ENCODE peak calls at places on chromosomes 5 and 9, in seven cellular contexts. Y is MM.1S, M is cardiac muscle cell, O is PC-3, R is psoas muscle, E is lung, S is ovary. A is an unnamed sample. For H3K4me1, the result is how much of the 10 kb centered on the place peaks cover.

GRCh38 chr9:109035684-109036423 is 22.6 kb upstream of the CTNNAL1 start:
- DNase-seq in S (peak), O (peak), R (no peak), E (peak), M (peak), Y (no peak), A (no peak)

GRCh38 chr5:24899180-24899579 is 254.4 kb upstream of the CDH10 start:
- DNase-seq in M (no peak), Y (peak), O (no peak), R (no peak), E (no peak), S (no peak), A (no peak)

GRCh38 chr5:171748720-171749119 is 36.9 kb upstream of the SMIM23 start:
- DNase-seq in S (no peak), Y (no peak), O (no peak), M (no peak), E (no peak), R (no peak), A (no peak)

GRCh38 chr5:158812381-158812780 is 287.3 kb downstream of the EBF1 start:
- DNase-seq in Y (no peak), E (no peak), O (no peak), R (peak), M (peak), S (no peak), A (no peak)

GRCh38 chr9:3848445-3849114 is 322.8 kb upstream of the RFX3 start:
- DNase-seq in S (no peak), O (peak), R (no peak), M (peak), Y (no peak), E (no peak), A (peak)

GRCh38 chr5:60712950-60713349 is 13.0 kb upstream of the DEPDC1B start:
- DNase-seq in O (no peak), S (no peak), Y (no peak), R (no peak), E (no peak), M (no peak), A (no peak)

GRCh38 chr9:18905883-18906649 is 126.9 kb downstream of the SAXO1 start:
- DNase-seq in S (no peak), Y (no peak), M (peak), R (no peak), O (no peak), E (no peak), A (no peak)

GRCh38 chr9:95015569-95015968 is 289.1 kb downstream of the AOPEP start:
- DNase-seq in O (no peak), S (no peak), R (no peak), M (no peak), Y (no peak), E (no peak), A (no peak)

GRCh38 chr5:135208555-135209494 is 174.8 kb upstream of the PITX1 start:
- DNase-seq in O (peak), M (peak), S (no peak), Y (no peak), E (peak), R (peak), A (no peak)

GRCh38 chr5:143249851-143250250 is 153.6 kb downstream of the NR3C1 start:
- DNase-seq in S (no peak), O (peak), E (no peak), M (no peak), R (no peak), Y (no peak), A (no peak)

GRCh38 chr9:135536166-135536565 is 9.8 kb upstream of the OBP2A start:
- DNase-seq in O (no peak), E (no peak), S (no peak), Y (peak), R (no peak), M (peak), A (no peak)

GRCh38 chr9:90642570-90643539 is at the start of gene DIRAS2:
- DNase-seq in S (no peak), M (peak), Y (peak), R (peak), E (peak), O (peak), A (peak)

GRCh38 chr5:58314356-58315045 is 145.4 kb downstream of the PLK2 start:
- DNase-seq in M (no peak), O (peak), R (no peak), S (no peak), Y (no peak), E (no peak), A (no peak)

GRCh38 chr5:67235399-67236110 is 39.0 kb upstream of the CD180 start:
- DNase-seq in R (no peak), M (no peak), S (no peak), O (no peak), Y (no peak), E (no peak), A (peak)

GRCh38 chr5:42572313-42572712 is 149.1 kb downstream of the GHR start:
- DNase-seq in E (no peak), Y (no peak), O (no peak), M (no peak), S (no peak), R (no peak), A (no peak)

GRCh38 chr5:31481531-31481930 is 50.4 kb downstream of the DROSHA start:
- DNase-seq in M (no peak), O (no peak), Y (no peak), R (no peak), S (no peak), E (no peak), A (no peak)

GRCh38 chr9:128159073-128159783 is 837 bp upstream of the BBLN start:
- DNase-seq in O (no peak), Y (peak), S (peak), M (no peak), R (peak), E (peak), A (no peak)

GRCh38 chr9:34547960-34548603 is 25.3 kb upstream of the ENHO start:
- DNase-seq in Y (peak), E (peak), M (peak), R (peak), S (peak), O (no peak), A (peak)

GRCh38 chr5:150511641-150512367 is 3.9 kb downstream of the NDST1 start:
- DNase-seq in M (peak), Y (no peak), R (peak), E (no peak), O (peak), S (peak), A (peak)

GRCh38 chr5:55558484-55558883 is 23.7 kb upstream of the PLPP1 start:
- DNase-seq in Y (peak), E (no peak), O (no peak), M (no peak), R (no peak), S (no peak), A (no peak)

GRCh38 chr9:7762600-7762999 is 37.0 kb downstream of the DMAC1 start:
- DNase-seq in R (no peak), Y (no peak), S (no peak), O (no peak), M (no peak), E (no peak), A (no peak)

GRCh38 chr5:74622122-74622521 is 18.4 kb downstream of the ENC1 start:
- DNase-seq in O (no peak), R (no peak), S (no peak), Y (no peak), E (no peak), M (no peak), A (no peak)

GRCh38 chr9:109264865-109265532 is 55.9 kb downstream of the EPB41L4B start:
- DNase-seq in Y (no peak), M (no peak), R (no peak), E (no peak), O (peak), S (no peak), A (no peak)

GRCh38 chr5:149940077-149940574 is 4.5 kb downstream of the PDE6A start:
- DNase-seq in E (no peak), R (no peak), O (peak), Y (peak), S (no peak), M (peak), A (no peak)

GRCh38 chr9:123684393-123685149 is 245.4 kb downstream of the DENND1A start:
- DNase-seq in S (no peak), E (no peak), Y (peak), M (no peak), R (no peak), O (no peak), A (no peak)

GRCh38 chr5:33299621-33300208 is 141.1 kb upstream of the TARS1 start:
- DNase-seq in E (no peak), S (no peak), M (peak), O (peak), R (no peak), Y (peak), A (peak)

GRCh38 chr5:72134226-72134625 is 27.0 kb downstream of the MAP1B start:
- DNase-seq in Y (no peak), E (no peak), O (peak), M (no peak), S (no peak), R (no peak), A (no peak)

GRCh38 chr5:133892306-133892705 is 76.1 kb downstream of the C5orf15 start:
- DNase-seq in Y (no peak), R (no peak), S (no peak), O (no peak), M (no peak), E (no peak), A (peak)

GRCh38 chr5:144460608-144461007 is 289.9 kb downstream of the KCTD16 start:
- DNase-seq in M (no peak), O (no peak), Y (no peak), S (no peak), E (no peak), R (no peak), A (no peak)

GRCh38 chr5:39020465-39020864 is 53.7 kb downstream of the RICTOR start:
- DNase-seq in M (peak), R (no peak), Y (no peak), O (no peak), E (no peak), S (no peak), A (no peak)

GRCh38 chr5:167657016-167657415 is 634.4 kb upstream of the WWC1 start:
- DNase-seq in S (no peak), R (no peak), O (peak), M (no peak), Y (no peak), E (no peak), A (no peak)

GRCh38 chr5:93054424-93055165 is 526.4 kb downstream of the NR2F1-AS1 start:
- DNase-seq in Y (no peak), E (no peak), R (no peak), S (no peak), O (no peak), M (peak), A (no peak)

GRCh38 chr5:32522429-32523143 is 62.8 kb upstream of the SUB1 start:
- DNase-seq in O (peak), E (peak), R (peak), Y (no peak), M (peak), S (no peak), A (no peak)

GRCh38 chr5:93355691-93356090 is 225.3 kb downstream of the NR2F1-AS1 start:
- DNase-seq in M (no peak), R (no peak), E (no peak), Y (no peak), S (no peak), O (no peak), A (no peak)

GRCh38 chr5:153517105-153517700 is 26.7 kb downstream of the GRIA1 start:
- DNase-seq in Y (no peak), M (no peak), S (no peak), R (no peak), E (no peak), O (no peak), A (no peak)

GRCh38 chr5:72066658-72067057 is 40.6 kb upstream of the MAP1B start:
- DNase-seq in M (peak), S (no peak), Y (no peak), O (peak), E (no peak), R (no peak), A (no peak)

GRCh38 chr9:92968081-92968480 is 20.8 kb downstream of the FGD3 start:
- DNase-seq in E (no peak), S (no peak), Y (no peak), R (no peak), M (no peak), O (no peak), A (no peak)
- H3K4me1 ChIP-seq in E (under half), S (under half), Y (under half), R (under half), M (under half), O (under half), A (under half)

GRCh38 chr9:78064075-78064474 is 32.5 kb upstream of the GNAQ start:
- DNase-seq in S (no peak), Y (no peak), R (no peak), O (no peak), M (peak), E (no peak), A (no peak)

DNA sequence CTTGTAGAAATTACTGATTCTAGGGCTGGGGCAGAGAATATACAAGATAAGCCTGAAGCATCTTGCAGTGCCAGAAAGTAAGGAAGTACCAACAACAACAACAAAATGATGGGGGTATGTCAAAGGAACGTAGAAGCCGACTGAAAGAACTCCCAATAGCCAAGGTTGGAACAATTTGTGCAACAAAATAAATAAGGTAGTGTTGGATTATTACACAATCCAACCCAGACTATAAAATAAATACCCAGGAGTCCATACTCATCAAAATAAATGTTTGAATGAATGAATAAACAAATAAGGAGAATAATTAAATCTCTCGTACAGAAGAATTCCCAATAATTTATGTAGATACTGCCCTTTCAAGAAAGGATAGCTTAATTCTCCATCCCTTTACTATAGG is 31.1 kb upstream of the GNAQ start:
- DNase-seq in Y (no peak), S (no peak), M (no peak), E (no peak), R (no peak), O (no peak), A (no peak)
- TF ChIP-seq CTCF in Y (no peak), S (no peak), M (no peak), E (no peak), R (no peak), O (no peak), A (no peak)

GRCh38 chr9:96413312-96414221 is 4.6 kb downstream of the ZNF367 start:
- DNase-seq in M (no peak), E (no peak), Y (no peak), S (no peak), O (no peak), R (no peak), A (no peak)
- H3K4me1 ChIP-seq in M (under half), E (under half), Y (under half), S (under half), O (under half), R (under half), A (under half)

GRCh38 chr5:13976867-13977479 is 32.5 kb upstream of the DNAH5 start:
- DNase-seq in E (no peak), O (peak), Y (peak), S (no peak), R (no peak), M (peak), A (peak)
- TF ChIP-seq CTCF in E (no peak), O (peak), Y (peak), S (no peak), R (peak), M (peak), A (peak)

GRCh38 chr5:9507974-9508373 is 37.9 kb downstream of the SEMA5A start:
- DNase-seq in S (no peak), M (peak), R (no peak), O (no peak), E (no peak), Y (no peak), A (no peak)
- H3K4me1 ChIP-seq in S (under half), M (under half), R (under half), O (under half), E (under half), Y (under half), A (under half)

GRCh38 chr5:180074462-180074861 is 2.9 kb upstream of the RNF130 start:
- DNase-seq in Y (no peak), M (no peak), S (no peak), O (no peak), E (no peak), R (no peak), A (no peak)

GRCh38 chr5:180078348-180078747 is 6.8 kb upstream of the RNF130 start:
- DNase-seq in R (no peak), S (no peak), Y (no peak), E (no peak), O (no peak), M (no peak), A (no peak)

GRCh38 chr5:180077594-180078284 is 6.2 kb upstream of the RNF130 start:
- DNase-seq in M (no peak), O (no peak), E (no peak), R (no peak), Y (no peak), S (no peak), A (no peak)

GRCh38 chr5:180072556-180072955 is 997 bp upstream of the RNF130 start:
- DNase-seq in R (peak), S (peak), M (no peak), E (no peak), Y (no peak), O (no peak), A (no peak)

GRCh38 chr5:180075703-180076102 is 4.1 kb upstream of the RNF130 start:
- DNase-seq in O (no peak), M (no peak), R (no peak), Y (no peak), E (no peak), S (no peak), A (no peak)
- TF ChIP-seq CTCF in O (no peak), M (no peak), R (no peak), Y (no peak), E (no peak), S (no peak), A (no peak)

A was measured in Caco-2.